ENCODE peak calls at places on chromosomes 12 and 14, in six cellular contexts. L, R, B, F, C and H are unnamed samples.

GRCh38 chr14:31457665-31458659 is 656 bp upstream of the DTD2 start:
- DNase-seq in L (no peak), R (no peak), B (peak), F (no peak), C (no peak), H (no peak)

GRCh38 chr14:94203473-94204210 is 29.5 kb downstream of the PPP4R4 start:
- DNase-seq in L (no peak), R (no peak), B (no peak), F (no peak), C (peak), H (no peak)

GRCh38 chr12:4567073-4567881 is 5.3 kb downstream of the DYRK4 start:
- DNase-seq in L (no peak), R (no peak), B (no peak), F (no peak), C (no peak), H (no peak)

GRCh38 chr14:76464856-76465255 is 88.9 kb downstream of the ESRRB start:
- DNase-seq in L (no peak), R (no peak), B (no peak), F (no peak), C (no peak), H (no peak)

GRCh38 chr12:2248901-2249381 is 196.2 kb downstream of the CACNA1C start:
- DNase-seq in L (no peak), R (no peak), B (no peak), F (no peak), C (peak), H (peak)

GRCh38 chr12:127342861-127343260 is 924.1 kb upstream of the TMEM132C start:
- DNase-seq in L (no peak), R (no peak), B (no peak), F (no peak), C (no peak), H (peak)

GRCh38 chr12:116127858-116128257 is 149.6 kb downstream of the MED13L start:
- DNase-seq in L (no peak), R (no peak), B (no peak), F (no peak), C (no peak), H (no peak)

GRCh38 chr12:122527478-122527944 is 462 bp downstream of the KNTC1 start:
- DNase-seq in L (no peak), R (no peak), B (peak), F (peak), C (peak), H (peak)

GRCh38 chr14:91349481-91350074 is 68.0 kb downstream of the CCDC88C start:
- DNase-seq in L (no peak), R (no peak), B (no peak), F (peak), C (no peak), H (no peak)

GRCh38 chr12:53241623-53242412 is 9.8 kb upstream of the RARG start:
- DNase-seq in L (no peak), R (no peak), B (no peak), F (no peak), C (no peak), H (no peak)

GRCh38 chr14:38389666-38390065 is 133.8 kb upstream of the CLEC14A start:
- DNase-seq in L (no peak), R (no peak), B (peak), F (no peak), C (peak), H (no peak)

GRCh38 chr14:61323970-61324369 is 2.6 kb downstream of the PRKCH start:
- DNase-seq in L (no peak), R (no peak), B (no peak), F (no peak), C (no peak), H (no peak)

GRCh38 chr12:113479578-113480335 is 8.1 kb upstream of the LHX5 start:
- DNase-seq in L (no peak), R (no peak), B (no peak), F (no peak), C (peak), H (peak)

GRCh38 chr14:97282210-97282609 is 485.0 kb downstream of the VRK1 start:
- DNase-seq in L (no peak), R (no peak), B (no peak), F (no peak), C (no peak), H (no peak)

GRCh38 chr12:62631531-62632520 is 165.2 kb downstream of the MON2 start:
- DNase-seq in L (peak), R (peak), B (peak), F (no peak), C (peak), H (peak)

GRCh38 chr12:105741786-105742566 is 396.8 kb downstream of the NUAK1 start:
- DNase-seq in L (peak), R (no peak), B (peak), F (no peak), C (peak), H (peak)

GRCh38 chr12:89672589-89672979 is 36.1 kb downstream of the ATP2B1 start:
- DNase-seq in L (no peak), R (no peak), B (no peak), F (no peak), C (no peak), H (no peak)

GRCh38 chr12:109947511-109947910 is 47.4 kb downstream of the TCHP start:
- DNase-seq in L (no peak), R (no peak), B (peak), F (no peak), C (peak), H (peak)

GRCh38 chr14:92945959-92946846 is 23.3 kb downstream of the CHGA start:
- DNase-seq in L (no peak), R (peak), B (peak), F (no peak), C (peak), H (no peak)

GRCh38 chr12:46390881-46391280 is 18.3 kb upstream of the SLC38A2 start:
- DNase-seq in L (no peak), R (no peak), B (no peak), F (no peak), C (no peak), H (peak)

GRCh38 chr12:54998958-54999510 is 14.5 kb upstream of the TESPA1 start:
- DNase-seq in L (no peak), R (no peak), B (no peak), F (no peak), C (no peak), H (peak)

GRCh38 chr12:108201808-108202207 is 72.7 kb downstream of the WSCD2 start:
- DNase-seq in L (no peak), R (no peak), B (no peak), F (no peak), C (no peak), H (no peak)

GRCh38 chr14:94598816-94599655 is 13.2 kb upstream of the SERPINA3 start:
- DNase-seq in L (no peak), R (peak), B (peak), F (no peak), C (peak), H (peak)

GRCh38 chr12:25424186-25424854 is 128.8 kb downstream of the LMNTD1 start:
- DNase-seq in L (no peak), R (no peak), B (no peak), F (no peak), C (no peak), H (no peak)

GRCh38 chr12:90024261-90024660 is 315.6 kb upstream of the ATP2B1 start:
- DNase-seq in L (no peak), R (no peak), B (peak), F (no peak), C (peak), H (no peak)

GRCh38 chr14:54712371-54712998 is 145.6 kb downstream of the SAMD4A start:
- DNase-seq in L (no peak), R (no peak), B (peak), F (no peak), C (peak), H (no peak)

GRCh38 chr12:6068226-6068625 is 56.2 kb downstream of the VWF start:
- DNase-seq in L (no peak), R (no peak), B (no peak), F (no peak), C (no peak), H (no peak)

GRCh38 chr12:13173537-13173936 is 23.0 kb upstream of the EMP1 start:
- DNase-seq in L (no peak), R (peak), B (peak), F (no peak), C (peak), H (no peak)

GRCh38 chr14:60565211-60565610 is 56.3 kb downstream of the SIX6 start:
- DNase-seq in L (no peak), R (no peak), B (peak), F (no peak), C (no peak), H (peak)

GRCh38 chr12:64890873-64891468 is 66.5 kb downstream of the TBC1D30 start:
- DNase-seq in L (peak), R (no peak), B (peak), F (no peak), C (peak), H (peak)